ENCODE peak calls at places on chromosomes 3 and 15, in eight cellular contexts. One of them, this sample, is unnamed.

GRCh38 chr3:135556184-135556583 is 409.3 kb upstream of the PPP2R3A start:
- DNase-seq in left colon: no peak
- DNase-seq in ACHN: no peak
- DNase-seq in left ventricle myocardium superior: no peak
- DNase-seq in DMS 273 treated with DMSO at 0.1 percent for 48 hours: no peak
- DNase-seq in pancreas: no peak
- DNase-seq in T-cell: no peak
- DNase-seq in activated effector memory CD4-positive, alpha-beta T cell treated with anti-CD3 and anti-CD28 coated beads, Interleukin-2, amount 50 U/mL, for 16 hours: no peak
- DNase-seq in this sample: no peak

GRCh38 chr3:188185717-188186236 is 31.8 kb downstream of the LPP start:
- DNase-seq in left colon: no peak
- DNase-seq in ACHN: no peak
- DNase-seq in left ventricle myocardium superior: no peak
- DNase-seq in DMS 273 treated with DMSO at 0.1 percent for 48 hours: no peak
- DNase-seq in pancreas: no peak
- DNase-seq in T-cell: no peak
- DNase-seq in activated effector memory CD4-positive, alpha-beta T cell treated with anti-CD3 and anti-CD28 coated beads, Interleukin-2, amount 50 U/mL, for 16 hours: no peak
- DNase-seq in this sample: no peak

GRCh38 chr15:73030280-73030679 is 22.0 kb upstream of the NEO1 start:
- DNase-seq in left colon: no peak
- DNase-seq in ACHN: no peak
- DNase-seq in left ventricle myocardium superior: no peak
- DNase-seq in DMS 273 treated with DMSO at 0.1 percent for 48 hours: no peak
- DNase-seq in pancreas: no peak
- DNase-seq in T-cell: no peak
- DNase-seq in activated effector memory CD4-positive, alpha-beta T cell treated with anti-CD3 and anti-CD28 coated beads, Interleukin-2, amount 50 U/mL, for 16 hours: no peak
- DNase-seq in this sample: no peak

GRCh38 chr15:46089438-46090044 is 454.7 kb downstream of the SQOR start:
- DNase-seq in left colon: no peak
- DNase-seq in ACHN: no peak
- DNase-seq in left ventricle myocardium superior: no peak
- DNase-seq in DMS 273 treated with DMSO at 0.1 percent for 48 hours: no peak
- DNase-seq in pancreas: no peak
- DNase-seq in T-cell: no peak
- DNase-seq in activated effector memory CD4-positive, alpha-beta T cell treated with anti-CD3 and anti-CD28 coated beads, Interleukin-2, amount 50 U/mL, for 16 hours: no peak
- DNase-seq in this sample: no peak

GRCh38 chr15:85582076-85582718 is 201.8 kb downstream of the AKAP13 start:
- DNase-seq in left colon: peak
- DNase-seq in ACHN: peak
- DNase-seq in left ventricle myocardium superior: no peak
- DNase-seq in DMS 273 treated with DMSO at 0.1 percent for 48 hours: no peak
- DNase-seq in pancreas: no peak
- DNase-seq in T-cell: peak
- DNase-seq in activated effector memory CD4-positive, alpha-beta T cell treated with anti-CD3 and anti-CD28 coated beads, Interleukin-2, amount 50 U/mL, for 16 hours: peak
- DNase-seq in this sample: no peak

GRCh38 chr15:100911086-100911485 is 8.1 kb upstream of the LRRK1 start:
- DNase-seq in left colon: no peak
- DNase-seq in ACHN: no peak
- DNase-seq in left ventricle myocardium superior: no peak
- DNase-seq in DMS 273 treated with DMSO at 0.1 percent for 48 hours: no peak
- DNase-seq in pancreas: no peak
- DNase-seq in T-cell: no peak
- DNase-seq in activated effector memory CD4-positive, alpha-beta T cell treated with anti-CD3 and anti-CD28 coated beads, Interleukin-2, amount 50 U/mL, for 16 hours: no peak
- DNase-seq in this sample: no peak

GRCh38 chr3:98763076-98763475 is at the start of gene ST3GAL6:
- DNase-seq in left colon: no peak
- DNase-seq in ACHN: no peak
- DNase-seq in left ventricle myocardium superior: no peak
- DNase-seq in DMS 273 treated with DMSO at 0.1 percent for 48 hours: no peak
- DNase-seq in pancreas: no peak
- DNase-seq in T-cell: no peak
- DNase-seq in activated effector memory CD4-positive, alpha-beta T cell treated with anti-CD3 and anti-CD28 coated beads, Interleukin-2, amount 50 U/mL, for 16 hours: no peak
- DNase-seq in this sample: no peak

GRCh38 chr15:54518145-54518941 is 540.1 kb downstream of the UNC13C start:
- DNase-seq in left colon: no peak
- DNase-seq in ACHN: no peak
- DNase-seq in left ventricle myocardium superior: no peak
- DNase-seq in DMS 273 treated with DMSO at 0.1 percent for 48 hours: no peak
- DNase-seq in pancreas: no peak
- DNase-seq in T-cell: no peak
- DNase-seq in activated effector memory CD4-positive, alpha-beta T cell treated with anti-CD3 and anti-CD28 coated beads, Interleukin-2, amount 50 U/mL, for 16 hours: no peak
- DNase-seq in this sample: no peak

GRCh38 chr3:8802256-8802655 is 32.8 kb upstream of the OXTR start:
- DNase-seq in left colon: no peak
- DNase-seq in ACHN: no peak
- DNase-seq in left ventricle myocardium superior: no peak
- DNase-seq in DMS 273 treated with DMSO at 0.1 percent for 48 hours: no peak
- DNase-seq in pancreas: no peak
- DNase-seq in T-cell: no peak
- DNase-seq in activated effector memory CD4-positive, alpha-beta T cell treated with anti-CD3 and anti-CD28 coated beads, Interleukin-2, amount 50 U/mL, for 16 hours: no peak
- DNase-seq in this sample: no peak

This sample was measured in NCI-H82.